ENCODE peak calls at places on chromosomes 7 and 10, in ten cellular contexts. One of them, this sample, is unnamed.
A peak's percentile ranks its signal among the peaks of the same experiment; 100 is the strongest.

GRCh38 chr10:52653221-52653501 is 119.4 kb downstream of the MBL2 start:
- DNase-seq in GM12864: no peak
- DNase-seq in astrocyte of the spinal cord: no peak
- DNase-seq in stomach: no peak
- DNase-seq in HCT116: no peak
- DNase-seq in A549: no peak
- DNase-seq in cardiac fibroblast: no peak
- DNase-seq in psoas muscle: no peak
- DNase-seq in neural crest cell: no peak
- DNase-seq in lung: no peak
- DNase-seq in this sample: no peak

GRCh38 chr10:526651-527312 is 162.7 kb downstream of the DIP2C start:
- DNase-seq in GM12864: no peak
- DNase-seq in astrocyte of the spinal cord: no peak
- DNase-seq in stomach: no peak
- DNase-seq in HCT116: no peak
- DNase-seq in A549: no peak
- DNase-seq in cardiac fibroblast: no peak
- DNase-seq in psoas muscle: no peak
- DNase-seq in neural crest cell: no peak
- DNase-seq in lung: no peak
- DNase-seq in this sample: no peak

GRCh38 chr7:76282344-76283253 is 19.9 kb upstream of the HSPB1 start:
- DNase-seq in GM12864: no peak
- DNase-seq in astrocyte of the spinal cord: no peak
- DNase-seq in stomach: no peak
- DNase-seq in HCT116: no peak
- DNase-seq in A549: no peak
- DNase-seq in cardiac fibroblast: no peak
- DNase-seq in psoas muscle: peak; percentile 63
- DNase-seq in neural crest cell: no peak
- DNase-seq in lung: no peak
- DNase-seq in this sample: no peak

GRCh38 chr10:66472156-66472555 is 453.7 kb upstream of the LRRTM3 start:
- DNase-seq in GM12864: no peak
- DNase-seq in astrocyte of the spinal cord: no peak
- DNase-seq in stomach: no peak
- DNase-seq in HCT116: no peak
- DNase-seq in A549: no peak
- DNase-seq in cardiac fibroblast: no peak
- DNase-seq in psoas muscle: no peak
- DNase-seq in neural crest cell: no peak
- DNase-seq in lung: no peak
- DNase-seq in this sample: no peak

GRCh38 chr7:30988346-30989005 is 24.7 kb downstream of the GHRHR start:
- DNase-seq in GM12864: no peak
- DNase-seq in astrocyte of the spinal cord: no peak
- DNase-seq in stomach: peak; percentile 30
- DNase-seq in HCT116: no peak
- DNase-seq in A549: no peak
- DNase-seq in cardiac fibroblast: peak; percentile 32
- DNase-seq in psoas muscle: peak; percentile 56
- DNase-seq in neural crest cell: no peak
- DNase-seq in lung: peak; percentile 73
- DNase-seq in this sample: peak; percentile 86

GRCh38 chr10:112713411-112713810 is 236.6 kb upstream of the TCF7L2 start:
- DNase-seq in GM12864: no peak
- DNase-seq in astrocyte of the spinal cord: peak; percentile 40
- DNase-seq in stomach: no peak
- DNase-seq in HCT116: no peak
- DNase-seq in A549: no peak
- DNase-seq in cardiac fibroblast: no peak
- DNase-seq in psoas muscle: no peak
- DNase-seq in neural crest cell: no peak
- DNase-seq in lung: no peak
- DNase-seq in this sample: no peak

GRCh38 chr7:100710452-100710851 is 4.5 kb downstream of the POP7 start:
- DNase-seq in GM12864: no peak
- DNase-seq in astrocyte of the spinal cord: no peak
- DNase-seq in stomach: no peak
- DNase-seq in HCT116: no peak
- DNase-seq in A549: no peak
- DNase-seq in cardiac fibroblast: no peak
- DNase-seq in psoas muscle: no peak
- DNase-seq in neural crest cell: no peak
- DNase-seq in lung: no peak
- DNase-seq in this sample: no peak

GRCh38 chr7:34327681-34328080 is 330.3 kb upstream of the NPSR1 start:
- DNase-seq in GM12864: no peak
- DNase-seq in astrocyte of the spinal cord: no peak
- DNase-seq in stomach: no peak
- DNase-seq in HCT116: no peak
- DNase-seq in A549: no peak
- DNase-seq in cardiac fibroblast: no peak
- DNase-seq in psoas muscle: no peak
- DNase-seq in neural crest cell: no peak
- DNase-seq in lung: no peak
- DNase-seq in this sample: no peak

GRCh38 chr10:75672842-75673241 is 241.4 kb downstream of the LRMDA start:
- DNase-seq in GM12864: no peak
- DNase-seq in astrocyte of the spinal cord: peak; percentile 27
- DNase-seq in stomach: no peak
- DNase-seq in HCT116: no peak
- DNase-seq in A549: no peak
- DNase-seq in cardiac fibroblast: no peak
- DNase-seq in psoas muscle: no peak
- DNase-seq in neural crest cell: no peak
- DNase-seq in lung: no peak
- DNase-seq in this sample: no peak

GRCh38 chr7:81743665-81744064 is 26.2 kb downstream of the HGF start:
- DNase-seq in GM12864: no peak
- DNase-seq in astrocyte of the spinal cord: no peak
- DNase-seq in stomach: no peak
- DNase-seq in HCT116: no peak
- DNase-seq in A549: no peak
- DNase-seq in cardiac fibroblast: no peak
- DNase-seq in psoas muscle: no peak
- DNase-seq in neural crest cell: no peak
- DNase-seq in lung: no peak
- DNase-seq in this sample: no peak

GRCh38 chr10:33155720-33156638 is 178.5 kb downstream of the NRP1 start:
- DNase-seq in GM12864: no peak
- DNase-seq in astrocyte of the spinal cord: peak; percentile 72
- DNase-seq in stomach: no peak
- DNase-seq in HCT116: no peak
- DNase-seq in A549: peak; percentile 89
- DNase-seq in cardiac fibroblast: peak; percentile 83
- DNase-seq in psoas muscle: no peak
- DNase-seq in neural crest cell: no peak
- DNase-seq in lung: no peak
- DNase-seq in this sample: peak; percentile 72

GRCh38 chr10:86969421-86970041 is 1.2 kb downstream of the ADIRF start:
- DNase-seq in GM12864: no peak
- DNase-seq in astrocyte of the spinal cord: peak; percentile 29
- DNase-seq in stomach: peak; percentile 24
- DNase-seq in HCT116: no peak
- DNase-seq in A549: no peak
- DNase-seq in cardiac fibroblast: peak; percentile 38
- DNase-seq in psoas muscle: peak; percentile 38
- DNase-seq in neural crest cell: no peak
- DNase-seq in lung: no peak
- DNase-seq in this sample: no peak

GRCh38 chr7:134512271-134512670 is 15.1 kb upstream of the AKR1B10 start:
- DNase-seq in GM12864: no peak
- DNase-seq in astrocyte of the spinal cord: no peak
- DNase-seq in stomach: no peak
- DNase-seq in HCT116: no peak
- DNase-seq in A549: no peak
- DNase-seq in cardiac fibroblast: no peak
- DNase-seq in psoas muscle: no peak
- DNase-seq in neural crest cell: no peak
- DNase-seq in lung: no peak
- DNase-seq in this sample: no peak

GRCh38 chr7:2635810-2636701 is 4.3 kb downstream of the TTYH3 start:
- DNase-seq in GM12864: no peak
- DNase-seq in astrocyte of the spinal cord: no peak
- DNase-seq in stomach: no peak
- DNase-seq in HCT116: no peak
- DNase-seq in A549: no peak
- DNase-seq in cardiac fibroblast: peak; percentile 87
- DNase-seq in psoas muscle: peak; percentile 64
- DNase-seq in neural crest cell: no peak
- DNase-seq in lung: no peak
- DNase-seq in this sample: no peak

GRCh38 chr7:87628780-87629569 is 777 bp downstream of the RUNDC3B start:
- DNase-seq in GM12864: no peak
- DNase-seq in astrocyte of the spinal cord: peak; percentile 6
- DNase-seq in stomach: peak; percentile 27
- DNase-seq in HCT116: peak; percentile 39
- DNase-seq in A549: no peak
- DNase-seq in cardiac fibroblast: peak; percentile 3
- DNase-seq in psoas muscle: peak; percentile 17
- DNase-seq in neural crest cell: peak; percentile 4
- DNase-seq in lung: peak; percentile 29
- DNase-seq in this sample: peak; percentile 32

GRCh38 chr7:24995466-24995865 is 15.5 kb upstream of the OSBPL3 start:
- DNase-seq in GM12864: no peak
- DNase-seq in astrocyte of the spinal cord: no peak
- DNase-seq in stomach: no peak
- DNase-seq in HCT116: no peak
- DNase-seq in A549: no peak
- DNase-seq in cardiac fibroblast: no peak
- DNase-seq in psoas muscle: no peak
- DNase-seq in neural crest cell: no peak
- DNase-seq in lung: no peak
- DNase-seq in this sample: no peak

GRCh38 chr7:27377988-27378387 is 135.4 kb downstream of the EVX1 start:
- DNase-seq in GM12864: no peak
- DNase-seq in astrocyte of the spinal cord: no peak
- DNase-seq in stomach: no peak
- DNase-seq in HCT116: no peak
- DNase-seq in A549: no peak
- DNase-seq in cardiac fibroblast: no peak
- DNase-seq in psoas muscle: no peak
- DNase-seq in neural crest cell: no peak
- DNase-seq in lung: no peak
- DNase-seq in this sample: no peak

DNA sequence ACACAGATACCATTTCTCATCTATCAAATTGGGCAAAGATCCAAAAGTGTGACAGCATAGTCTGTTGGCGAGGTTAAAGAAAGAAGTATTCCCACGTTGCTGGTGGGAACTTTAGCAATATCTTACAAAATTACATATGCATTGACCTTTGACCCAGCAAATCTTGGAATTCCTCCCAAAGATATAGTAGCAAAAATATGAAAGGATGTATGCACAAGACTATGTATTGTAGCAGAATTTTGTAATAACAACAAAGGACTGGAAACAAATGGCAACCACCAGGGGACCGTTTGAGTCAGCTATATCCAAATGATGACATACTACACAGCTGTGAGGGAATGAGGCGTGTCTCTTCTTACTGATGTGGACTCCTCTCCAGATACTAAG is 50.2 kb downstream of the KCNH2 start:
- DNase-seq in GM12864: no peak
- DNase-seq in astrocyte of the spinal cord: no peak
- DNase-seq in stomach: no peak
- DNase-seq in HCT116: peak; percentile 16
- DNase-seq in A549: peak; percentile 38
- DNase-seq in cardiac fibroblast: no peak
- DNase-seq in psoas muscle: no peak
- DNase-seq in neural crest cell: no peak
- DNase-seq in lung: no peak
- DNase-seq in this sample: no peak
- TF ChIP-seq CTCF in GM12864: no peak
- TF ChIP-seq CTCF in astrocyte of the spinal cord: no peak
- TF ChIP-seq CTCF in stomach: no peak
- TF ChIP-seq CTCF in HCT116: peak; percentile 12
- TF ChIP-seq CTCF in A549: no peak
- TF ChIP-seq CTCF in cardiac fibroblast: peak; percentile 7
- TF ChIP-seq CTCF in psoas muscle: no peak
- TF ChIP-seq CTCF in neural crest cell: peak; percentile 36
- TF ChIP-seq CTCF in lung: no peak
- TF ChIP-seq CTCF in this sample: no peak

GRCh38 chr10:42422911-42423310 is 215.5 kb downstream of the ZNF33B start:
- DNase-seq in GM12864: no peak
- DNase-seq in astrocyte of the spinal cord: no peak
- DNase-seq in stomach: no peak
- DNase-seq in HCT116: no peak
- DNase-seq in A549: no peak
- DNase-seq in cardiac fibroblast: no peak
- DNase-seq in psoas muscle: no peak
- DNase-seq in neural crest cell: no peak
- DNase-seq in lung: no peak
- DNase-seq in this sample: no peak

GRCh38 chr10:42431095-42431494 is 207.3 kb downstream of the ZNF33B start:
- DNase-seq in GM12864: no peak
- DNase-seq in astrocyte of the spinal cord: no peak
- DNase-seq in stomach: no peak
- DNase-seq in HCT116: no peak
- DNase-seq in A549: no peak
- DNase-seq in cardiac fibroblast: peak; percentile 1
- DNase-seq in psoas muscle: no peak
- DNase-seq in neural crest cell: no peak
- DNase-seq in lung: no peak
- DNase-seq in this sample: no peak

GRCh38 chr10:42428534-42428933 is 209.8 kb downstream of the ZNF33B start:
- DNase-seq in GM12864: no peak
- DNase-seq in astrocyte of the spinal cord: no peak
- DNase-seq in stomach: no peak
- DNase-seq in HCT116: peak; percentile 3
- DNase-seq in A549: no peak
- DNase-seq in cardiac fibroblast: peak; percentile 11
- DNase-seq in psoas muscle: no peak
- DNase-seq in neural crest cell: no peak
- DNase-seq in lung: no peak
- DNase-seq in this sample: peak; percentile 2
- TF ChIP-seq CTCF in GM12864: peak; percentile 24
- TF ChIP-seq CTCF in astrocyte of the spinal cord: no peak
- TF ChIP-seq CTCF in stomach: no peak
- TF ChIP-seq CTCF in HCT116: peak; percentile 56
- TF ChIP-seq CTCF in A549: peak; percentile 21
- TF ChIP-seq CTCF in cardiac fibroblast: peak; percentile 53
- TF ChIP-seq CTCF in psoas muscle: peak; percentile 36
- TF ChIP-seq CTCF in neural crest cell: no peak
- TF ChIP-seq CTCF in lung: no peak
- TF ChIP-seq CTCF in this sample: no peak

GRCh38 chr7:115217373-115217772 is 295.5 kb downstream of the MDFIC start:
- DNase-seq in GM12864: no peak
- DNase-seq in astrocyte of the spinal cord: peak; percentile 23
- DNase-seq in stomach: no peak
- DNase-seq in HCT116: no peak
- DNase-seq in A549: no peak
- DNase-seq in cardiac fibroblast: peak; percentile 38
- DNase-seq in psoas muscle: no peak
- DNase-seq in neural crest cell: no peak
- DNase-seq in lung: no peak
- DNase-seq in this sample: no peak
- TF ChIP-seq CTCF in GM12864: peak; percentile 23
- TF ChIP-seq CTCF in astrocyte of the spinal cord: peak; percentile 26
- TF ChIP-seq CTCF in stomach: peak; percentile 14
- TF ChIP-seq CTCF in HCT116: peak; percentile 42
- TF ChIP-seq CTCF in A549: no peak
- TF ChIP-seq CTCF in cardiac fibroblast: peak; percentile 32
- TF ChIP-seq CTCF in psoas muscle: peak; percentile 30
- TF ChIP-seq CTCF in neural crest cell: no peak
- TF ChIP-seq CTCF in lung: peak; percentile 17
- TF ChIP-seq CTCF in this sample: no peak

GRCh38 chr10:19815478-19816419 is 483 bp upstream of the PLXDC2 start:
- DNase-seq in GM12864: no peak
- DNase-seq in astrocyte of the spinal cord: peak; percentile 74
- DNase-seq in stomach: peak; percentile 35
- DNase-seq in HCT116: no peak
- DNase-seq in A549: no peak
- DNase-seq in cardiac fibroblast: peak; percentile 87
- DNase-seq in psoas muscle: peak; percentile 78
- DNase-seq in neural crest cell: peak; percentile 48
- DNase-seq in lung: peak; percentile 69
- DNase-seq in this sample: no peak
- TF ChIP-seq CTCF in GM12864: no peak
- TF ChIP-seq CTCF in astrocyte of the spinal cord: no peak
- TF ChIP-seq CTCF in stomach: no peak
- TF ChIP-seq CTCF in HCT116: no peak
- TF ChIP-seq CTCF in A549: no peak
- TF ChIP-seq CTCF in cardiac fibroblast: no peak
- TF ChIP-seq CTCF in psoas muscle: no peak
- TF ChIP-seq CTCF in neural crest cell: peak; percentile 11
- TF ChIP-seq CTCF in lung: no peak
- TF ChIP-seq CTCF in this sample: no peak